ENCODE peak calls at places on chromosome 1, in seven cellular contexts. G is activated T-cell treated with anti-CD3 and anti-CD28 coated beads for 4 hours, L is fibroblast of the conjunctiva, P is HCT116, O is EL, A is left ventricle myocardium inferior, E is GM12864. I is an unnamed sample.

GRCh38 chr1:200542162-200542561 is 78.4 kb downstream of the KIF14 start:
- DNase-seq in E (no peak), G (no peak), L (no peak), O (no peak), P (no peak), A (no peak), I (no peak)

GRCh38 chr1:43706598-43707190 is 642 bp upstream of the ST3GAL3 start:
- DNase-seq in O (peak; percentile 41), E (no peak), L (no peak), G (no peak), P (no peak), A (no peak), I (no peak)

GRCh38 chr1:119132179-119132578 is 8.3 kb downstream of the WARS2 start:
- DNase-seq in A (peak; percentile 22), G (no peak), P (no peak), L (no peak), E (no peak), O (peak; percentile 8), I (no peak)

GRCh38 chr1:10724948-10725852 is 71.2 kb downstream of the CASZ1 start:
- DNase-seq in G (no peak), O (peak; percentile 45), L (peak; percentile 62), P (no peak), A (peak; percentile 73), E (no peak), I (no peak)

GRCh38 chr1:192713921-192714320 is 78.0 kb downstream of the RGS13 start:
- DNase-seq in O (peak; percentile 3), G (no peak), L (no peak), A (no peak), E (no peak), P (no peak), I (no peak)

GRCh38 chr1:234881893-234882771 is 246.5 kb downstream of the TOMM20 start:
- DNase-seq in E (peak; percentile 57), P (no peak), G (no peak), A (no peak), L (no peak), O (no peak), I (no peak)

GRCh38 chr1:153880962-153881361 is 41.8 kb downstream of the GATAD2B start:
- DNase-seq in A (peak; percentile 85), E (no peak), G (peak; percentile 3), L (peak; percentile 86), O (peak; percentile 90), P (no peak), I (peak; percentile 94)

GRCh38 chr1:111955755-111956154 is 33.7 kb downstream of the KCND3 start:
- DNase-seq in O (no peak), A (no peak), E (no peak), P (no peak), G (no peak), L (no peak), I (no peak)

GRCh38 chr1:188402986-188403385 is 1574.2 kb downstream of the PLA2G4A start:
- DNase-seq in O (no peak), P (no peak), A (no peak), E (no peak), G (no peak), L (no peak), I (no peak)

GRCh38 chr1:202129453-202130274 is 6.9 kb downstream of the GPR37L1 start:
- DNase-seq in E (no peak), G (no peak), P (no peak), A (no peak), L (no peak), O (no peak), I (no peak)

GRCh38 chr1:244406337-244406736 is 45.4 kb downstream of the ADSS2 start:
- DNase-seq in O (no peak), E (peak; percentile 72), A (no peak), G (no peak), L (no peak), P (no peak), I (no peak)

GRCh38 chr1:150561830-150562367 is 12.7 kb downstream of the ADAMTSL4 start:
- DNase-seq in O (peak; percentile 93), P (peak; percentile 73), A (peak; percentile 95), G (peak; percentile 86), E (peak; percentile 81), L (peak; percentile 95), I (no peak)

GRCh38 chr1:164772635-164773034 is 213.7 kb downstream of the PBX1 start:
- DNase-seq in A (peak; percentile 53), P (peak; percentile 75), L (peak; percentile 71), G (no peak), E (no peak), O (peak; percentile 97), I (no peak)

GRCh38 chr1:192530254-192530653 is 45.3 kb upstream of the RGS1 start:
- DNase-seq in G (no peak), A (no peak), L (no peak), O (no peak), E (peak; percentile 74), P (no peak), I (no peak)

GRCh38 chr1:3590145-3590768 is 21.1 kb downstream of the MEGF6 start:
- DNase-seq in L (no peak), E (no peak), P (no peak), A (no peak), G (no peak), O (no peak), I (no peak)

GRCh38 chr1:224592636-224593579 is 23.2 kb upstream of the CNIH3 start:
- DNase-seq in L (peak; percentile 69), A (no peak), O (peak; percentile 92), E (no peak), G (no peak), P (no peak), I (no peak)

GRCh38 chr1:47917696-47918095 is 79.5 kb downstream of the TRABD2B start:
- DNase-seq in O (no peak), G (no peak), A (no peak), E (no peak), P (no peak), L (no peak), I (no peak)

GRCh38 chr1:3016641-3017439 is 4.4 kb upstream of the ACTRT2 start:
- DNase-seq in O (no peak), A (peak; percentile 3), L (no peak), P (no peak), G (no peak), E (no peak), I (no peak)

GRCh38 chr1:218869276-218869675 is 304.4 kb upstream of the LYPLAL1 start:
- DNase-seq in O (peak; percentile 40), G (no peak), A (no peak), E (no peak), P (no peak), L (no peak), I (no peak)

GRCh38 chr1:55048453-55049270 is 9.3 kb downstream of the PCSK9 start:
- DNase-seq in G (no peak), O (no peak), A (no peak), P (no peak), L (no peak), E (no peak), I (no peak)

GRCh38 chr1:156935719-156936118 is 15.3 kb downstream of the LRRC71 start:
- DNase-seq in P (no peak), L (no peak), O (no peak), E (no peak), G (no peak), A (no peak), I (no peak)

GRCh38 chr1:11653101-11653601 is 1.1 kb downstream of the FBXO2 start:
- DNase-seq in E (no peak), O (no peak), P (peak; percentile 55), L (no peak), A (no peak), G (no peak), I (no peak)

GRCh38 chr1:147337040-147337439 is 94.6 kb downstream of the CHD1L start:
- DNase-seq in G (no peak), O (peak; percentile 2), A (no peak), P (no peak), L (no peak), E (no peak), I (no peak)

GRCh38 chr1:100440075-100440809 is 87.9 kb downstream of the CDC14A start:
- DNase-seq in L (no peak), O (no peak), P (no peak), E (no peak), G (peak; percentile 64), A (no peak), I (no peak)

GRCh38 chr1:22411589-22411988 is 40.1 kb upstream of the ZBTB40 start:
- DNase-seq in A (no peak), O (no peak), P (no peak), G (no peak), L (no peak), E (no peak), I (no peak)

GRCh38 chr1:56375184-56375837 is 204.1 kb downstream of the PLPP3 start:
- DNase-seq in L (no peak), E (no peak), A (no peak), G (no peak), O (no peak), P (no peak), I (no peak)

GRCh38 chr1:236760480-236760879 is 34.6 kb upstream of the MTR start:
- DNase-seq in G (no peak), A (no peak), O (no peak), E (no peak), P (no peak), L (no peak), I (no peak)

GRCh38 chr1:178976541-178976940 is 49.2 kb upstream of the FAM20B start:
- DNase-seq in E (no peak), L (no peak), G (no peak), O (no peak), P (no peak), A (no peak), I (no peak)

GRCh38 chr1:205053296-205053695 is 10.3 kb downstream of the CNTN2 start:
- DNase-seq in E (no peak), A (no peak), L (no peak), O (no peak), G (no peak), P (no peak), I (no peak)

GRCh38 chr1:119429687-119430086 is 14.7 kb downstream of the HSD3B2 start:
- DNase-seq in E (no peak), O (no peak), L (no peak), A (no peak), G (no peak), P (no peak), I (no peak)

GRCh38 chr1:111542187-111542586 is 38.8 kb upstream of the ADORA3 start:
- DNase-seq in G (no peak), O (peak; percentile 57), P (no peak), A (no peak), L (no peak), E (no peak), I (no peak)

GRCh38 chr1:157966034-157966671 is 27.3 kb upstream of the KIRREL1 start:
- DNase-seq in O (peak; percentile 80), L (no peak), G (no peak), P (no peak), A (no peak), E (no peak), I (no peak)

GRCh38 chr1:221335161-221336101 is 406.5 kb downstream of the DUSP10 start:
- DNase-seq in A (peak; percentile 18), P (no peak), G (no peak), E (no peak), L (peak; percentile 54), O (peak; percentile 96), I (peak; percentile 14)